ENCODE peak calls at places on chromosomes 11 and 22, in six cellular contexts. Z, N, X, H, V and J are unnamed samples.

GRCh38 chr11:67027483-67027930 is 4.6 kb downstream of the SYT12 start:
- DNase-seq in X (no peak), H (no peak), Z (no peak), N (peak), V (no peak), J (no peak)

GRCh38 chr22:40520562-40520961 is 116.0 kb downstream of the MRTFA start:
- DNase-seq in V (no peak), X (no peak), N (no peak), H (no peak), Z (no peak), J (no peak)

GRCh38 chr11:28606930-28607329 is 498.7 kb downstream of the METTL15 start:
- DNase-seq in H (no peak), N (no peak), X (no peak), Z (no peak), V (peak), J (no peak)

GRCh38 chr11:62256281-62256680 is 13.7 kb upstream of the SCGB2A2 start:
- DNase-seq in N (no peak), V (no peak), X (no peak), Z (no peak), H (no peak), J (no peak)

GRCh38 chr22:37999640-38000272 is 15.4 kb upstream of the SOX10 start:
- DNase-seq in V (peak), Z (peak), X (no peak), N (no peak), H (no peak), J (no peak)

GRCh38 chr22:26428515-26429457 is at the start of gene ASPHD2:
- DNase-seq in Z (peak), H (peak), X (no peak), N (peak), V (peak), J (peak)

GRCh38 chr11:100769165-100769564 is 82.1 kb downstream of the ARHGAP42 start:
- DNase-seq in V (no peak), X (no peak), H (no peak), N (no peak), Z (no peak), J (no peak)

GRCh38 chr11:13042873-13043338 is 33.8 kb downstream of the RASSF10 start:
- DNase-seq in V (no peak), X (no peak), Z (no peak), N (no peak), H (no peak), J (no peak)

GRCh38 chr11:8933931-8934330 is 1.2 kb upstream of the C11orf16 start:
- DNase-seq in X (no peak), H (no peak), N (no peak), V (no peak), Z (no peak), J (no peak)
- TF ChIP-seq CTCF in X (peak), H (no peak), N (no peak), V (peak), Z (no peak), J (no peak)

GRCh38 chr11:102935514-102935913 is 20.0 kb downstream of the MMP13 start:
- DNase-seq in N (no peak), H (no peak), X (no peak), Z (no peak), V (no peak), J (no peak)
- TF ChIP-seq CTCF in N (no peak), H (no peak), X (no peak), Z (no peak), V (no peak), J (no peak)

DNA sequence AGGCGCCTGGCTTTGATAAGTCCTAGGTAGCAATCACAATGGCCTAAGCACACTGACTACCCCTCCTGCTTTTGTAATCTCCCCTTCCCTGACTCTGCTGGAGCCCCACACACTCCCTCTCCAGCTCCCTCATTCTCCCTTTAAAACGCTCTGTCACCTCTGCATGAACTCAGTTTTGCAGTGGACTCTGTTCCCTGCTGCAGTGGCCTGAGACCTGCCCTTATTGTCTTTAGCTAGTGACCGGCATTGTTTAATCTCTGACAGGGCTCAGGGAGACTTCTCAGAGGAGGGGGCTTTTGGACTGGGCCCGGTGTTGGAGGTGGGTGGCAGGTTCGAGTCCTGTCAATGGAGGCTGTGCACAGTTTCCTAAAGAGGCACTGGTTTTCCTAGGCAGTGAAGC is 507.2 kb downstream of the TBC1D22A start:
- DNase-seq in Z (no peak), X (no peak), V (no peak), N (no peak), H (no peak), J (no peak)
- TF ChIP-seq CTCF in Z (no peak), X (no peak), V (no peak), N (no peak), H (no peak), J (no peak)

GRCh38 chr11:104130161-104130560 is 33.8 kb downstream of the PDGFD start:
- DNase-seq in N (no peak), Z (no peak), H (no peak), V (no peak), X (no peak), J (no peak)
- TF ChIP-seq CTCF in N (no peak), Z (no peak), H (no peak), V (no peak), X (no peak), J (no peak)

DNA sequence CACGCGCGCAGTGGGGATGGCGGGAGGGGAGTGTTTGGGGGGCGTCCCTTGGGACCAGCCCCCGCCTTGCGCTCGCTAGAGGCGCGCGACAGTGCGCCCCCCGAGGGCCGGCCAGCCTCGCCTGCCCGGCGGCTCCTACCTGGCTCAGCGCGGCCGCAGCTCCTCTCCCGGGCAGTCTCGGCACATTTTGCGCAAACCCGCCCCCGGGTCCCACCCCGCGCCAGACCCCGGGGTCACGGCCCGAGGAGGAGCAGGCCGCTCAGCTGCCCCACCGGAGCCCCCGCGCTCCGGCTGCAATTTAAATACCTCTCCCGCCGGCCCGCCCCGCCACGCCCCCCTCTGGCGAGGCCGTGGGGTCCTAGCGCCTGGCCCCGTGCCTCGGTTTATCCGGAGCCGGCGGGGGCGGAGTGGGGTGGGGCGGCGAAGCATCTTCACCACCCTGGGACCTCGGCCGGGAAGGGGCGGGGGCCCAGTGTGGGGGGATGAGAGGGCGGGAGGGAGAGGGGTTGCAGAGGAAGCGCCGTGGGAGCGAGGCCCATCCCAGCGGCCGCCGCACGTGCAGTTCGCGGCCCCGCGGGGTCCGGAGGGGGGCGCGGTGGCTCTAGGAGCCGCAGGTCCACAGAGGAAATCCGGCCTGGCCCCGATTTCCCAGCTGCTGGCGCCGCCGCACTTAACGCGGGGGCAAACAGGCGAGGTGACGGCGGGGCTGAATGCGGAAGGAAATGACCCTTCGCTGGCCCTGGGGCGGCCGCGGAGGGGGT is at the start of gene LRRC32:
- DNase-seq in V (no peak), X (peak), N (peak), H (no peak), Z (peak), J (peak)
- TF ChIP-seq CTCF in V (no peak), X (peak), N (no peak), H (no peak), Z (no peak), J (no peak)

DNA sequence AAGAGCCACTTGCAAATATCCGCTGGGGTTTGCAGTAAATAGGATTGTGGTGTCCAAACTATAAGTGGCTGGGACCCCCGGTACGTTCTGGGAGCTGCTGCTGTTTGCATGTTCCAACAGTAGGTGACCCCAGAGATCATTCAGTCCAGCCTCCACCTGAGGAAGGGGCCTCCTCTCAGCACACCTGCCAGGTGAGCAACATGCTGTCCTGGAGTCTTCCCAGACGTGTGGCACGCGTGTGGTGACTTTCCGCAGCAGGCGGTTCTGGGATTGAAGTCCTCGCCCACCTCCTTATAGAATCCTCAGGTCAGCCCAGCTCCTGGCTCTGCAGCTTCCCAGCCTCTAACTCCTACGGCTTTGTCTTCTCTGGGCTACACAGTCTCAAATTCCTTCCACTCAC is 6.7 kb downstream of the P2RX3 start:
- DNase-seq in V (no peak), H (no peak), N (no peak), X (no peak), Z (no peak), J (no peak)
- TF ChIP-seq CTCF in V (no peak), H (no peak), N (no peak), X (no peak), Z (no peak), J (no peak)